ENCODE peak calls at places on chromosomes 4 and X, in six cellular contexts. X is lung, W is A549, L is fibroblast of mammary gland, A is BJ, R is fibroblast of lung. U is an unnamed sample.

GRCh38 chrX:45524296-45524695 is 323.6 kb upstream of the DIPK2B start:
- DNase-seq in R (peak; percentile 69), A (no peak), W (no peak), X (no peak), L (peak; percentile 93), U (no peak)

GRCh38 chr4:53558981-53559620 is 32.2 kb downstream of the LNX1 start:
- DNase-seq in X (no peak), L (no peak), R (peak; percentile 67), A (no peak), W (no peak), U (no peak)

GRCh38 chrX:30887721-30888120 is 1.3 kb downstream of the TAB3 start:
- DNase-seq in A (no peak), W (no peak), R (no peak), X (no peak), L (no peak), U (no peak)

GRCh38 chr4:158833602-158834001 is 64.8 kb downstream of the FNIP2 start:
- DNase-seq in L (no peak), W (no peak), R (no peak), A (no peak), X (no peak), U (no peak)

GRCh38 chr4:128560754-128561495 is 248.6 kb upstream of the JADE1 start:
- DNase-seq in L (no peak), W (peak; percentile 90), R (no peak), A (no peak), X (no peak), U (no peak)

GRCh38 chr4:83917572-83917971 is 381.7 kb downstream of the GPAT3 start:
- DNase-seq in X (no peak), L (peak; percentile 22), W (peak; percentile 46), R (peak; percentile 10), A (no peak), U (no peak)

GRCh38 chr4:128862608-128863313 is 53.3 kb downstream of the JADE1 start:
- DNase-seq in L (no peak), R (no peak), A (no peak), X (no peak), W (peak; percentile 16), U (no peak)

GRCh38 chr4:26412381-26413372 is 77.6 kb downstream of the CCKAR start:
- DNase-seq in A (no peak), R (peak; percentile 26), X (peak; percentile 63), L (no peak), W (no peak), U (no peak)

GRCh38 chr4:94407846-94408245 is 43.9 kb upstream of the PDLIM5 start:
- DNase-seq in L (peak; percentile 21), A (no peak), X (no peak), R (peak; percentile 69), W (no peak), U (no peak)

GRCh38 chr4:106690487-106690886 is 321.9 kb upstream of the GIMD1 start:
- DNase-seq in L (peak; percentile 43), W (no peak), X (no peak), R (peak; percentile 71), A (peak; percentile 26), U (no peak)

GRCh38 chr4:108114503-108114902 is 54.2 kb downstream of the LEF1 start:
- DNase-seq in X (no peak), A (no peak), R (no peak), W (no peak), L (no peak), U (no peak)

GRCh38 chr4:21992330-21992729 is 43.8 kb upstream of the KCNIP4 start:
- DNase-seq in W (no peak), X (no peak), R (peak; percentile 76), A (no peak), L (peak; percentile 61), U (peak; percentile 2)

GRCh38 chrX:31353095-31353494 is 281.3 kb upstream of the FTHL17 start:
- DNase-seq in W (no peak), R (peak; percentile 76), X (no peak), A (peak; percentile 58), L (peak; percentile 42), U (peak; percentile 24)

GRCh38 chr4:83961575-83961974 is 425.7 kb downstream of the GPAT3 start:
- DNase-seq in W (peak; percentile 21), A (no peak), L (peak; percentile 21), R (peak; percentile 22), X (no peak), U (no peak)

GRCh38 chr4:161828061-161828460 is 335.7 kb downstream of the FSTL5 start:
- DNase-seq in R (peak; percentile 13), X (no peak), L (no peak), A (no peak), W (no peak), U (no peak)

GRCh38 chr4:20616313-20616712 is 83.9 kb upstream of the PACRGL start:
- DNase-seq in X (no peak), R (no peak), L (no peak), A (no peak), W (no peak), U (no peak)

GRCh38 chr4:55143858-55144257 is 18.5 kb upstream of the KDR start:
- DNase-seq in A (no peak), R (no peak), W (no peak), X (no peak), L (no peak), U (no peak)

GRCh38 chrX:1452497-1453389 is at the start of gene ASMTL:
- DNase-seq in R (peak; percentile 94), L (peak; percentile 99), A (peak; percentile 86), X (peak; percentile 99), W (peak; percentile 100), U (peak; percentile 97)

GRCh38 chrX:48917139-48917980 is 1.5 kb downstream of the PIM2 start:
- DNase-seq in R (peak; percentile 76), W (peak; percentile 92), A (peak; percentile 56), L (peak; percentile 85), X (peak; percentile 91), U (peak; percentile 65)

GRCh38 chr4:151004222-151004621 is 10.9 kb downstream of the LRBA start:
- DNase-seq in W (no peak), L (peak; percentile 73), X (no peak), R (peak; percentile 75), A (no peak), U (no peak)

GRCh38 chr4:10773010-10773409 is 88.4 kb upstream of the CLNK start:
- DNase-seq in W (no peak), R (peak; percentile 12), A (no peak), X (no peak), L (no peak), U (no peak)

GRCh38 chr4:104491396-104491821 is 3.3 kb downstream of the CXXC4 start:
- DNase-seq in A (no peak), W (peak; percentile 37), R (peak; percentile 50), L (peak; percentile 5), X (no peak), U (no peak)

DNA sequence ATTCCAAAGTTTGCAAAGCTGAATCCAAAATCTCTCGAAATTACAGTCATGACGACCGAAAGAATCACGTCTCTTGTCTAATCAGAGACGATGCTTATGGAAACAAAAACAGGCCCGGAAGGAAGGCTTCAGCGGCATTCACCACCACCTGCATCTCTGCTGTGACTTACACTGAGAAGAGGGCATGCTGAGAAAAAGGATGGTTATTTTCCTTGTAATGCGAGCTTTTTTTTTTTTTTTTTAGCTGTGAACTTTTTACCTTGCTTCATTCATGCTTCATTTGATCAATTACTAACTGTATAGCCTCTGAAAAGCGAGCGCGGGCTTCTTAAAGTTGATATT is 209.2 kb downstream of the SOWAHB start:
- DNase-seq in R (peak; percentile 66), L (no peak), W (no peak), A (no peak), X (no peak), U (no peak)
- H3K4me3 ChIP-seq in R (peak overlapping the region; percentile 74), L (peak overlapping the region; percentile 34), W (peak overlapping the region; percentile 80), A (peak overlapping the region; percentile 66), X (no peak overlapping the region), U (peak overlapping the region; percentile 58)

DNA sequence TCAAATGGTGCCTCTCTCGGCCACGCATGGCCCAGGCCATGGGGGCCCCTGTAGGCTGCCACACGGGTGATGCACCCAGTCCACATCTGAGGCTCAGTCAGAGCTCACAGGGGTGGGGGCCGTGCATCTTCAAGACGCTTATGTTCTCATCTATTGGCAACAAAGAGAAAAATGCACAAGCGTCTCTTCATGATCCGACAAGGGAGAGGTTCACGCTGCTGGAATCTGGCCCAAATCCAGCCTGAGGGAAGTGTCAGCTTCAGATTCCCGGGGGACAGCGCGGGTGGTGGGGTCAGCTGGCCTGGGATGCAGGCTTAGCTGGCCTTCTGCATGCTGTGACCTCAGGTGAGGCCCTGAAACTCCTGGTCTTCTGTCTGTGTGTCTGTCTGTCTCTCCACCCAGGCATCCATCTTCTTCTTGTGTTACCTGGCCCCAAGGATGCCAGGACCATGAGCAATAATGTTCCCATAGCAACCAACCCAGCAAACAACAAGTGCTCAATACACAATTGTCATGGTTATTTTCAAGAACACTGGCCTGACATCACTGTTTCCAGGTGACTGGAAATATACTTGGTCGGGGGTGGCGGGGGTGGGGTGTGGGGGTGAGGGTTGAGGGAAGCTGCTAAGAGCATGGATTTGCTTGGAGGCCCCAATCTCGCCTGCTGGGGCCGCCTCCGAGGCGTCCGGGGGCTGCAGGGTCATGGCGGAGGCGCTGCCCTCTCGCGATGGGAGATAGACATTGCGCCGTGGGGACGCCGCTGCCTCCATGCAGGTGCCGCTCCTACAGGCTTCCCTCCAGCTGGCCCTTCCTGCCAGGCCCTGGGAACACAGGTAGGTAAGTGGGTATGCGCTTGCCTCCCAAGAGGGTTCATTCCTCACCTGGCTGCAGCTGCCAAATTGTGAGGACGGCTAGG is 48.3 kb downstream of the ABLIM2 start:
- DNase-seq in X (no peak), A (no peak), W (peak; percentile 44), L (no peak), R (peak; percentile 30), U (no peak)
- TF ChIP-seq CTCF in X (no peak), A (no peak), W (no peak), L (no peak), R (no peak), U (peak; percentile 23)

GRCh38 chrX:44267116-44267515 is 76.4 kb downstream of the EFHC2 start:
- DNase-seq in X (no peak), W (no peak), L (no peak), R (peak; percentile 22), A (no peak), U (no peak)
- H3K4me3 ChIP-seq in X (no peak overlapping the region), W (no peak overlapping the region), L (no peak overlapping the region), R (no peak overlapping the region), A (no peak overlapping the region), U (no peak overlapping the region)

GRCh38 chrX:17007134-17007768 is 60.8 kb downstream of the REPS2 start:
- DNase-seq in R (peak; percentile 23), X (no peak), A (no peak), W (peak; percentile 13), L (peak; percentile 47), U (no peak)

GRCh38 chrX:17000751-17001150 is 54.3 kb downstream of the REPS2 start:
- DNase-seq in L (no peak), X (no peak), R (no peak), W (no peak), A (no peak), U (no peak)

GRCh38 chrX:17009856-17010650 is 63.6 kb downstream of the REPS2 start:
- DNase-seq in W (no peak), A (no peak), L (no peak), R (no peak), X (no peak), U (no peak)

DNA sequence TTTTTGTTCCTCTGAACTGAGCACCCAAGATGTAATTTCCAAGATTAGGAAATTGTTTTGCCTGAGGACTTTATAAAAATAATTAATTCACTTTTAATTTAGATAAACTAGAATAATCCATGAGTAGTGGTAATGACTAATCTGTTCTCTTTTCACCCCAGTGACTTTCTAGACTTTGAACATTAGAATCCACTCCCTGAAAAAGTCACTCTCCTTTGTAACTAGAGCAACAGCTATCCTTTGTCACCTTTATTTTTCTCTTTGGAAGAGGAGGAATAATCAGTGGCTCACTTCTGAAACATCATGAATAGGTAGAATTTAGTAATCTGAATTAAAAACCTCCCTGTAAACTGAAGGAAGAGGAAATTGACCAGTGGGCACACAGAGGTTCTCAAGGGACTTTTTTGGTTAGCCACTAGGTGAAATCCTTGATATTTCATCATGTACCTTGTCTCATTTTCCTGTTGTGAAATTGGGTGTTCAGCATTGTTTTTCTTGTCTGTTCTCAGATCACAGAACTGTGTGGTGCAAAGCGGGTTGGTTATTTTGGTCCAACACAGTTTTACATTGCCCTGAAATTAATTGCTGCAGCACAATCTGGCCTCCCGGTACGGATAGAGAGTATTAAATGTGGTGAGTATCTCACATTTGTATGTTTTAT is 59.4 kb downstream of the REPS2 start:
- DNase-seq in L (peak; percentile 42), W (no peak), R (no peak), X (no peak), A (no peak), U (no peak)
- TF ChIP-seq CTCF in L (no peak), W (no peak), R (no peak), X (no peak), A (no peak), U (no peak)

U was measured in astrocyte of the cerebellum.